ENCODE peak calls at places on chromosome 20, in four cellular contexts. D is HT1080; H is activated T-cell treated with anti-CD3 and anti-CD28 coated beads, Interleukin-2, amount 50 U/mL, for 72 hours; L is DND-41. F is an unnamed sample.
A peak's percentile ranks its signal among the peaks of the same experiment; 100 is the strongest.

GRCh38 chr20:59804347-59804746 is 129.1 kb downstream of the SYCP2 start:
- DNase-seq in D (no peak), H (no peak), L (no peak), F (no peak)

GRCh38 chr20:42895062-42895461 is 294.6 kb downstream of the PTPRT start:
- DNase-seq in D (no peak), H (no peak), L (no peak), F (no peak)

GRCh38 chr20:47502271-47502730 is 614 bp downstream of the NCOA3 start:
- DNase-seq in D (peak; percentile 4), H (no peak), L (peak; percentile 36), F (no peak)

GRCh38 chr20:36645353-36645752 is 643 bp downstream of the SLA2 start:
- DNase-seq in D (no peak), H (no peak), L (no peak), F (no peak)

GRCh38 chr20:487655-488054 is 25.3 kb upstream of the TBC1D20 start:
- DNase-seq in D (no peak), H (no peak), L (no peak), F (no peak)

GRCh38 chr20:61508301-61508700 is 256.2 kb downstream of the CDH4 start:
- DNase-seq in D (no peak), H (no peak), L (no peak), F (no peak)

GRCh38 chr20:15654208-15654649 is 919.0 kb downstream of the KIF16B start:
- DNase-seq in D (peak; percentile 60), H (no peak), L (peak; percentile 49), F (peak; percentile 72)

GRCh38 chr20:42018979-42019378 is 400.8 kb upstream of the CHD6 start:
- DNase-seq in D (peak; percentile 10), H (no peak), L (no peak), F (peak; percentile 6)

GRCh38 chr20:43894531-43894930 is 20.1 kb upstream of the TOX2 start:
- DNase-seq in D (no peak), H (no peak), L (no peak), F (no peak)

GRCh38 chr20:51534764-51535386 is 7.6 kb downstream of the NFATC2 start:
- DNase-seq in D (no peak), H (no peak), L (no peak), F (no peak)

GRCh38 chr20:58017237-58017969 is 211.1 kb downstream of the ANKRD60 start:
- DNase-seq in D (peak; percentile 96), H (no peak), L (no peak), F (no peak)

GRCh38 chr20:45911486-45912343 is at the start of gene PLTP:
- DNase-seq in D (no peak), H (peak; percentile 39), L (peak; percentile 37), F (no peak)

GRCh38 chr20:61799928-61800327 is 265.8 kb downstream of the TAF4 start:
- DNase-seq in D (no peak), H (no peak), L (no peak), F (no peak)

GRCh38 chr20:20482453-20482852 is 114.5 kb downstream of the INSM1 start:
- DNase-seq in D (no peak), H (no peak), L (no peak), F (no peak)

GRCh38 chr20:51306521-51307358 is 235.8 kb downstream of the NFATC2 start:
- DNase-seq in D (peak; percentile 67), H (peak; percentile 81), L (peak; percentile 71), F (peak; percentile 35)

GRCh38 chr20:54794110-54794509 is 318.7 kb downstream of the DOK5 start:
- DNase-seq in D (no peak), H (no peak), L (no peak), F (no peak)

GRCh38 chr20:1718604-1719384 is 61.2 kb upstream of the SIRPG start:
- DNase-seq in D (peak; percentile 91), H (no peak), L (no peak), F (no peak)

GRCh38 chr20:35823937-35824336 is 52.1 kb downstream of the PHF20 start:
- DNase-seq in D (no peak), H (no peak), L (no peak), F (no peak)

GRCh38 chr20:10939297-10939949 is 265.6 kb upstream of the JAG1 start:
- DNase-seq in D (peak; percentile 51), H (no peak), L (no peak), F (no peak)

GRCh38 chr20:35953411-35954199 is 697 bp downstream of the SCAND1 start:
- DNase-seq in D (no peak), H (peak; percentile 79), L (peak; percentile 81), F (peak; percentile 30)

GRCh38 chr20:19750907-19751636 is 7.0 kb upstream of the RIN2 start:
- DNase-seq in D (no peak), H (no peak), L (no peak), F (no peak)

GRCh38 chr20:40776702-40777457 is 87.8 kb upstream of the MAFB start:
- DNase-seq in D (no peak), H (no peak), L (no peak), F (no peak)